ENCODE peak calls at places on chromosomes 1 and 21, in five cellular contexts. I is psoas muscle, F is adrenal gland, W is ascending aorta, R is OCI-LY7. P is an unnamed sample. For H3K4me1, the result is how much of the 10 kb centered on the place peaks cover.

GRCh38 chr1:36450919-36451305 is 661 bp upstream of the OSCP1 start:
- DNase-seq in I (no peak), F (no peak), W (no peak), R (no peak), P (no peak)

GRCh38 chr1:76238094-76238551 is 163.6 kb downstream of the ST6GALNAC3 start:
- DNase-seq in I (no peak), F (no peak), W (no peak), R (no peak), P (no peak)

GRCh38 chr21:43337901-43338655 is 88.9 kb downstream of the SIK1 start:
- DNase-seq in I (no peak), F (no peak), W (no peak), R (peak), P (no peak)

GRCh38 chr21:46325073-46325912 is 1.3 kb downstream of the PCNT start:
- DNase-seq in I (peak), F (peak), W (no peak), R (peak), P (peak)

GRCh38 chr21:46079357-46080170 is 18.3 kb upstream of the COL6A2 start:
- DNase-seq in I (peak), F (no peak), W (no peak), R (no peak), P (no peak)

GRCh38 chr1:20080441-20081330 is 10.7 kb downstream of the PLA2G5 start:
- DNase-seq in I (no peak), F (no peak), W (no peak), R (peak), P (no peak)

GRCh38 chr1:165717918-165718515 is 19.7 kb upstream of the ALDH9A1 start:
- DNase-seq in I (no peak), F (peak), W (no peak), R (peak), P (peak)

GRCh38 chr1:7374761-7375160 is 396.3 kb upstream of the VAMP3 start:
- DNase-seq in I (no peak), F (no peak), W (no peak), R (no peak), P (no peak)

GRCh38 chr1:91798241-91798648 is 87.7 kb downstream of the TGFBR3 start:
- DNase-seq in I (no peak), F (no peak), W (no peak), R (no peak), P (no peak)

GRCh38 chr1:204261746-204262505 is 48.1 kb upstream of the GOLT1A start:
- DNase-seq in I (no peak), F (no peak), W (no peak), R (no peak), P (no peak)

GRCh38 chr1:226939439-226940028 is 560 bp upstream of the COQ8A start:
- DNase-seq in I (peak), F (peak), W (no peak), R (peak), P (peak)

GRCh38 chr1:114234408-114235119 is 80.9 kb upstream of the SYT6 start:
- DNase-seq in I (no peak), F (no peak), W (no peak), R (no peak), P (no peak)
- H3K4me1 ChIP-seq in I (under half), F (under half), W (under half), R (under half), P (under half)

GRCh38 chr1:84436907-84437667 is 38.8 kb downstream of the DNASE2B start:
- DNase-seq in I (no peak), F (no peak), W (no peak), R (peak), P (no peak)

DNA sequence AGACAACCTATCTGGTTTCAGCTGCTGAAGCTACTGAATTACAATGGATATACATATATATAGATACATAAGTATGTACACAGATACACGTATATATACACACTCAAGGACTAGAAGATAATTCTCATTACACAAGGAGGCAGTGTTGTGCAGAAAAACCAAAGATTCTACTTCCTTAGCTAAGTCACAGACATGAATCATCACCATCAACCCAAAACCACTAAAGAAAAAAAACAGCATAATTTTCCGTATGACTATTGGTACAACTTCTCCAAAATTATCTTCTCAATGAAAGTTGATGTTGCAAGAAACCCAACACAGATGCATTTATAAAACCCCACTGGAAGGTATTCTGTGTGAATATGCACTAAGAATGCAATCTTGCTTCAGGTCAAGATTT is 36.8 kb upstream of the RPF1 start:
- DNase-seq in I (no peak), F (no peak), W (no peak), R (peak), P (peak)
- TF ChIP-seq CTCF in I (peak), F (peak), W (peak), R (peak), P (peak)

GRCh38 chr1:230147253-230148193 is 80.5 kb downstream of the GALNT2 start:
- DNase-seq in I (no peak), F (no peak), W (no peak), R (no peak), P (no peak)

GRCh38 chr1:230148194-230148581 is 81.2 kb downstream of the GALNT2 start:
- DNase-seq in I (no peak), F (no peak), W (no peak), R (peak), P (no peak)

GRCh38 chr1:230151924-230152468 is 85.0 kb downstream of the GALNT2 start:
- DNase-seq in I (no peak), F (no peak), W (no peak), R (no peak), P (no peak)

GRCh38 chr1:230148768-230149469 is 81.9 kb downstream of the GALNT2 start:
- DNase-seq in I (no peak), F (no peak), W (no peak), R (peak), P (no peak)

DNA sequence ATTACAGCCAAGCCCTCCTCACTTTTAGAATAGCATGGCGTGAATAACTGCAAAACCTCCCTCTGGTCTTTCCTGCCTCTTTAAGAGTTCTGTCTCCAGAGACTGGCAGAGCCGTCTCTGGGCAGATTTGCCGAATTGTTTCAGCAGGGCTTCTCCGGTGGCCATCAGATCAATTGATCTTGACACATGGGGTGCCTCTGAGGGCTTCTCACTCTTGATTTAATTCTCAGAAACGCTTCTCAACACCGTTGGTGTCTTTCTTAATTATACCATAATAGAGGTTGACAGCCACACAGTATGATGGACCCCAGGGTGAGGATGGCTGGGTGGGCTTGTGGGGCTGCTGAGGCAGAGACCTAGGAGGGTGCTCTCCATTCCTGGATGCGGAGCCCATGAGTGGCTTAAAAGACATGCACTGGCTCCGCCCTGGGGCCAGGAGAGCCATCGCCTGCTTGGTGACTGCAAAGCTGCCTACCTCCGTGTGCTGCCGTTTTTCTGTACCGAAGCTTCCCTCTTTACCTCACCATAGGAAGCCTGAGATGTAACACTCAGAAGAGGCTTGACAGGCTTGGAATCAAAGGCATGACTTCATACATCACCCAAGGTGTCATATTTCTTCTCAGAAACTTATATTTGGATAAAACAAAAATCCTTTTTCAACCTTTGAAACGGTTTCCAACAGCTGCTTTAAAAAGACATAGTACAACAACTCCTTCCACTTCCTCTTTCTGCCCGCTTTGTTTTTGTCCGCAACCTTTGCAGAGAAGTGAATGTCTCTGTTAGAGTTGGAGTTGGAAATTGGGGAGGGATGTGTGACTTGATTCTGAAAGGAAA is 82.9 kb downstream of the GALNT2 start:
- DNase-seq in I (no peak), F (no peak), W (no peak), R (peak), P (no peak)
- H3K4me1 ChIP-seq in I (half or more), F (under half), W (under half), R (half or more), P (under half)

DNA sequence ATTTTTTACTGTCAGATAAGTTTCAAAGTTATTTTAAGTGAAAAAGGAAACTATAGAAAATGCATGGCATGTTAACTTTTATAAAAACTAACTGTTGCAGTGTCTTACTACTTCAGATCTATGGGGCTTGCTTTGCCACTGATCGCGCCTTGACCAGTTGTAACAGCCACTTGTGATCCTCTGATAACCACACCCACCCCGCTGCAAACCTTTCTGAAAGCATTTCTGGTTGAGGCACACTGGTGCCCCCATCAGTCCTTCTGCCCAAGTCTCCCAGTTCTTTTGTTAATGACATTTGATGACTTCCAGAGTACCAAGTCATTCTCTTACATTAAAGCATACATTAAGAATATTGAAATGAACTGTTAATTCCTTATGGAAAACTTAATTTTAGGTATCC is 64.9 kb downstream of the PRDM2 start:
- DNase-seq in I (no peak), F (no peak), W (no peak), R (peak), P (no peak)
- TF ChIP-seq CTCF in I (no peak), F (no peak), W (no peak), R (peak), P (no peak)

GRCh38 chr21:35211767-35212166 is 162.7 kb upstream of the RUNX1 start:
- DNase-seq in I (no peak), F (no peak), W (no peak), R (no peak), P (no peak)
- H3K4me1 ChIP-seq in I (half or more), F (under half), W (under half), R (under half), P (under half)

GRCh38 chr1:86082183-86082582 is 74.4 kb downstream of the COL24A1 start:
- DNase-seq in I (no peak), F (no peak), W (no peak), R (no peak), P (no peak)
- TF ChIP-seq CTCF in I (no peak), F (no peak), W (no peak), R (peak), P (no peak)

GRCh38 chr1:110094931-110095654 is 17.1 kb upstream of the UBL4B start:
- DNase-seq in I (peak), F (no peak), W (no peak), R (no peak), P (no peak)

GRCh38 chr1:110097507-110098221 is 14.6 kb upstream of the UBL4B start:
- DNase-seq in I (peak), F (peak), W (no peak), R (no peak), P (no peak)

GRCh38 chr1:110102081-110102480 is 10.2 kb upstream of the UBL4B start:
- DNase-seq in I (no peak), F (no peak), W (no peak), R (peak), P (no peak)

GRCh38 chr1:110100335-110100734 is 11.9 kb upstream of the UBL4B start:
- DNase-seq in I (peak), F (no peak), W (no peak), R (no peak), P (no peak)

GRCh38 chr1:110098222-110099026 is 13.8 kb upstream of the UBL4B start:
- DNase-seq in I (peak), F (peak), W (no peak), R (no peak), P (no peak)
- H3K4me1 ChIP-seq in I (under half), F (under half), W (under half), R (under half), P (under half)

DNA sequence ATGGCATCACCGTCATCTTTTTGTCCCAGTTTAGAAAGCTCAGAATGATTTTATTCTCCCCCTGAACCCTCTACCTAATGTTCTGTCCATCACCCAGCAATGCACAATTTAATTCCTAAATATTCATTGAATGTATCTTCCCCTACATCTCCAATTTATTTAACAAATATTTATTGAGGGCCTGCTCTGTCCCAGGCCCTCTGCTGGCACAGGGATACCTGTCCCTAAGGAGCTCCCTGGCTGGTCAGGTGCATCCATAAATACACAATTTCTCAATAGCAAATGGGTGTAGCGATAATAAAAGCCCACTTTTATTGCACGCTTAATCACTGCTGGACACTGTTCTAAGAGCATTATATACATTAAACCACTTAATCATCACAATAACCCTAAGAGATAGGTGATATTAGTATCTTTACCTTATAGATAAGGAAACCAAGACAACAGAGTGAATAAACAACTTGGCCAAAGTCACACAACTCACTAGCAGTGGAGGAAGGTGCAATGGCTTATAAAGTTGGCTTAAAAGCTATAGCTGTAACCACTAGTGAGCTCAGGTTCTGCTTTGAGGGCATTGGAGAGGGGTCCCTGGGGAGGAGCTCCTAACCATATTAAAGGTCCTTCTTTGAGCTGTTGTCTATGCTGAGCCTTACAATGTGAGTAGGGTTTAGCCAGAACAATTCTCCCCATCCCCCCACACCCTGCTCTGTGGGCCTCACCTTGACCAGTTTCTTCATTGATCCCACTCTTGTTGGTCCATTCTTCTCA is 126.3 kb upstream of the JUN start:
- DNase-seq in I (no peak), F (no peak), W (no peak), R (no peak), P (no peak)
- TF ChIP-seq CTCF in I (no peak), F (no peak), W (no peak), R (no peak), P (no peak)

GRCh38 chr21:39087976-39088370 is 95.3 kb downstream of the PSMG1 start:
- DNase-seq in I (no peak), F (no peak), W (no peak), R (no peak), P (no peak)
- H3K4me1 ChIP-seq in I (under half), F (under half), W (under half), R (under half), P (under half)

P was measured in prostate gland.